ENCODE peak calls at places on chromosomes 2 and 18, in seven cellular contexts. O is neural progenitor cell, L is astrocyte of the spinal cord, B is adrenal gland, V is fibroblast of mammary gland, R is choroid plexus epithelial cell, K is A549. W is an unnamed sample.

GRCh38 chr18:5975111-5975622 is 79.8 kb upstream of the TMEM200C start:
- DNase-seq in R (peak), L (peak), O (no peak), B (no peak), V (peak), K (no peak), W (no peak)

GRCh38 chr2:72140621-72140960 is 7.1 kb downstream of the CYP26B1 start:
- DNase-seq in V (no peak), B (peak), L (no peak), R (no peak), K (no peak), O (no peak), W (no peak)

GRCh38 chr2:11446733-11447248 is 19.2 kb downstream of the E2F6 start:
- DNase-seq in R (peak), V (peak), L (peak), K (peak), B (peak), O (peak), W (peak)

GRCh38 chr2:65316072-65316471 is 88.4 kb downstream of the ACTR2 start:
- DNase-seq in B (peak), O (no peak), R (no peak), L (peak), K (no peak), V (peak), W (peak)

GRCh38 chr2:166375205-166375735 is 474 bp downstream of the SCN9A start:
- DNase-seq in R (peak), K (peak), V (peak), O (peak), L (peak), B (no peak), W (peak)

GRCh38 chr2:169790581-169790980 is 8.1 kb upstream of the SSB start:
- DNase-seq in V (no peak), B (no peak), O (no peak), L (no peak), R (no peak), K (no peak), W (no peak)

GRCh38 chr2:232927041-232927792 is 57.2 kb downstream of the SNORC start:
- DNase-seq in B (no peak), K (peak), L (no peak), R (no peak), O (peak), V (peak), W (no peak)

GRCh38 chr2:31384771-31385276 is 29.7 kb downstream of the XDH start:
- DNase-seq in B (no peak), O (no peak), R (peak), K (peak), L (peak), V (peak), W (peak)

GRCh38 chr2:145006957-145007672 is 487.2 kb upstream of the ZEB2 start:
- DNase-seq in V (peak), B (no peak), O (no peak), K (peak), L (peak), R (peak), W (peak)

GRCh38 chr2:205235434-205235833 is 446.9 kb upstream of the NRP2 start:
- DNase-seq in L (no peak), B (no peak), O (no peak), R (no peak), V (no peak), K (peak), W (peak)

GRCh38 chr2:212535963-212536362 is 2.6 kb downstream of the ERBB4 start:
- DNase-seq in O (peak), B (no peak), R (no peak), L (no peak), K (no peak), V (no peak), W (no peak)

GRCh38 chr2:173872714-173873113 is 92.5 kb downstream of the SP3 start:
- DNase-seq in O (no peak), K (no peak), V (no peak), R (no peak), L (no peak), B (no peak), W (peak)

GRCh38 chr2:173869830-173870229 is 95.3 kb downstream of the SP3 start:
- DNase-seq in B (no peak), L (no peak), R (no peak), O (no peak), K (no peak), V (peak), W (no peak)

GRCh38 chr2:173874899-173875247 is 90.3 kb downstream of the SP3 start:
- DNase-seq in V (no peak), B (no peak), R (no peak), K (no peak), L (no peak), O (no peak), W (no peak)

GRCh38 chr2:173876833-173877413 is 88.2 kb downstream of the SP3 start:
- DNase-seq in K (no peak), L (no peak), B (no peak), R (no peak), O (no peak), V (no peak), W (no peak)

DNA sequence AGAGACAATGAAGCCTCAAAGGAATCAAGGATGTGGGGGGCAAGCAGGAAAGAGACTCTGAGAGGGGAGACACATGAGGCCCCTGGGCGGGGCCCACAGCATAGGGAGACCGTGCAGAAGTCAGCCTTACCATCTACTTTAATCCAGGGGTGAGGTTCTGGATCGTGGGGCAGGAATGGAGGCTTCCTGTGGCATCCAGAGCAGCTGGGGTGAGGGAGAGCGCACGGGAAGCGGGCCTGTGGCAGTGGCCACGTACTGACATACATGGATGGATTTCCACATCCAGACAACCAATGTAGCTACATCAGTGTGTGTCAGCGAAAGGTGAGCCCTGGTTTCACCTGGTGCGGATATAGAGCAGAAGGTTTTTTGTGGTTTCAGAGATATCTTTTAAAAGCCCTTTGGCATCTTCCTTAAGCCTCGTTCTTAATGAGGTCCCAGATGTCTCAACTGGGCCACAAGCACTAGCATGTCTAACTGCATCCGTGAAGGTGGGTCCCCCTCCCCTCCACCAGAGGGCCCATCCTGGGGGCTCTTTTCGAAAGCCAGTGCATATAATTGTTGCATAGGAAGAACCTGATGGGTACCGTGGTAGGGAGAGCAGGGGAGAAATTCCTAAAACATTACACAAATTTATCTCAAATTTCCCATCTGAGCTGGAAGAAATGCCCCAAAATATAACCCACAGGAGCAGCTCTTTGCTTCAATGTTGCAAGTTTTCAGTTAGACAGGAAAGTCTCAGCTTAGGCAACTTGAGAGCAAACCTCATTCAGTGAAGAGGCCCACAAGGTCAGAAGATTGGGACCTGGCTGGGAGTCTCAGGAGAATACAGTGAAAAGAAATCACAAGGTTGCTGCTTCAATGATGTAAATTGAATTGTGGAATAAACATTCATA is 90.9 kb downstream of the SP3 start:
- DNase-seq in V (no peak), K (no peak), R (no peak), L (no peak), B (no peak), O (no peak), W (no peak)
- TF ChIP-seq CTCF in V (no peak), K (no peak), R (no peak), L (no peak), B (no peak), O (no peak), W (no peak)

GRCh38 chr2:100857915-100858314 is 38.0 kb downstream of the NPAS2 start:
- DNase-seq in V (peak), L (peak), O (no peak), R (peak), K (peak), B (no peak), W (peak)

GRCh38 chr2:100856732-100857131 is 36.8 kb downstream of the NPAS2 start:
- DNase-seq in R (no peak), L (no peak), V (no peak), B (no peak), K (no peak), O (no peak), W (peak)

GRCh38 chr2:100859902-100860301 is 40.0 kb downstream of the NPAS2 start:
- DNase-seq in K (no peak), R (no peak), O (no peak), B (no peak), L (no peak), V (no peak), W (no peak)

GRCh38 chr2:100855084-100855483 is 35.1 kb downstream of the NPAS2 start:
- DNase-seq in V (no peak), K (peak), R (no peak), L (no peak), B (no peak), O (no peak), W (no peak)

DNA sequence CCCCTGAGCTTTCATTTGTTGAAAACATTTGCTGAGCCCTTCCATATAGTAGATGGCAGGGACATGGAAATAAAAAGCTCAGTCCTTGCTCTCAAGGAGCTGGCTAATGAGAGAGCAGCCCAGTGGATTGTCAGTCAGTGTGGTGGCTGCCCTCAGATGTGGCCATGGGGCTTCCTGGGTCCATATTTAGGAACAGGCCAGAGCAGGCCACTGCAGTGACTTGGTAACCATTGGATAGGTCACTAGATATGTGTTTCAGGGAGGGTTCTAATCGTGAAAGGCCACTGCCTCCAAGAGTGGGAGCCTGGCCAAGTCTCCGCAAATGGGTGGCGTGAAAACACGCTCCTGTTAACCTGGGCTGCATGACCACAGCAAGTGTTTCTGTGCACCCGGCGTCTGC is 37.4 kb downstream of the NPAS2 start:
- DNase-seq in R (no peak), O (no peak), V (no peak), B (no peak), L (no peak), K (no peak), W (no peak)
- H3K4me3 ChIP-seq in R (no peak), O (no peak), V (no peak), B (no peak), L (no peak), K (no peak), W (no peak)

DNA sequence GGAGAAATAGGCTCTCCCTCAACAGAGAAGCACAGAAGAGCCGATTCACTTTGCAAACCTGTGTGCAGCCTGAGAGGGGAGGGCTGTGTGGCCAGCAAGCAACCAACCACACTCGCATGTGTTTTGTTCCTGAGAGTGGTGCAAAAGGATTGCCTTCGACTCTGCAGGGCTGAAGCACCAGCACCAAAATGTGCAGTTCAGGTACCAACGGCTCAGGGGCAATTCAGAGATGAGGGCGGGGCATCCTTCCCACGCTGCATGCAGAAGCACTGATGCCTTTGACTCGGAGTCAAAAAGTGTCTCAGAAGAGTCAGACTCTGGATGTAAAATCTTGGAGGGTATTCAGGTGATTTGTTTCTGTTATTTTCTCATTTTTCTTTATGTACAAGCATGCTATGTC is 55.5 kb downstream of the DCDC2C start:
- DNase-seq in V (no peak), O (no peak), B (peak), L (no peak), K (no peak), R (no peak), W (no peak)
- TF ChIP-seq CTCF in V (no peak), O (no peak), B (no peak), L (no peak), K (no peak), R (no peak), W (no peak)

GRCh38 chr2:112722816-112723555 is 2.2 kb downstream of the NT5DC4 start:
- DNase-seq in R (no peak), O (no peak), L (no peak), V (no peak), K (no peak), B (peak), W (no peak)

GRCh38 chr2:112725545-112726457 is 5.0 kb downstream of the NT5DC4 start:
- DNase-seq in B (peak), R (no peak), V (no peak), L (no peak), O (peak), K (no peak), W (peak)

GRCh38 chr2:112723556-112723940 is 2.7 kb downstream of the NT5DC4 start:
- DNase-seq in O (no peak), K (no peak), R (no peak), V (no peak), B (peak), L (no peak), W (no peak)

GRCh38 chr2:112724611-112725525 is 4.0 kb downstream of the NT5DC4 start:
- DNase-seq in O (peak), K (peak), L (no peak), V (no peak), B (peak), R (peak), W (peak)

DNA sequence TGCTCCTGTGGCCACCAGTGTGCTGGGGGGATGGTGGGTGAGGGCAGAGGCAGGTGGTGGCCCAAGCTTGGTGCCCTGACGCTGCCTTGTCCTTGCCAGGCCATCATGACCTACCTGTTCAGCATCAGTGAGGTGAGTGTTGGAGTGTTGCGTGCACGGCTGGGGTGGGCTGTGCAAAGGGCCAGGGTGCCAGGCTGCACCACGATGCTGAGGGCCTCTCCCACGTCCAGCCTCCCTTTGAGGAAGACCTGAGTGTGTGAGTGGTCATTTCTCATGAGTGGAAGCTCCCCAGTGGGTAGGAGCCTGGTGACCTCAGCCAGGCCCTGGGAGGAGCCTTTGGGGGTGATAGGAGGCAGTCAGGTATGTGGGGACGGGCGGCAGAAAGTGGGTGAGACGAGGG is 3.2 kb downstream of the NT5DC4 start:
- DNase-seq in B (peak), O (no peak), R (no peak), V (no peak), K (no peak), L (no peak), W (no peak)
- H3K4me3 ChIP-seq in B (no peak), O (no peak), R (no peak), V (no peak), K (no peak), L (no peak), W (no peak)

GRCh38 chr2:110851531-110851930 is 119.2 kb downstream of the ACOXL start:
- DNase-seq in R (no peak), O (no peak), L (no peak), B (no peak), V (no peak), K (no peak), W (no peak)

GRCh38 chr2:110852541-110853263 is 120.3 kb downstream of the ACOXL start:
- DNase-seq in V (no peak), L (no peak), K (no peak), O (no peak), B (no peak), R (no peak), W (no peak)

GRCh38 chr2:110852051-110852450 is 119.7 kb downstream of the ACOXL start:
- DNase-seq in V (no peak), B (no peak), L (no peak), O (no peak), R (no peak), K (no peak), W (no peak)

GRCh38 chr2:110853516-110853915 is 121.1 kb downstream of the ACOXL start:
- DNase-seq in V (peak), K (peak), O (peak), R (peak), B (peak), L (peak), W (peak)

DNA sequence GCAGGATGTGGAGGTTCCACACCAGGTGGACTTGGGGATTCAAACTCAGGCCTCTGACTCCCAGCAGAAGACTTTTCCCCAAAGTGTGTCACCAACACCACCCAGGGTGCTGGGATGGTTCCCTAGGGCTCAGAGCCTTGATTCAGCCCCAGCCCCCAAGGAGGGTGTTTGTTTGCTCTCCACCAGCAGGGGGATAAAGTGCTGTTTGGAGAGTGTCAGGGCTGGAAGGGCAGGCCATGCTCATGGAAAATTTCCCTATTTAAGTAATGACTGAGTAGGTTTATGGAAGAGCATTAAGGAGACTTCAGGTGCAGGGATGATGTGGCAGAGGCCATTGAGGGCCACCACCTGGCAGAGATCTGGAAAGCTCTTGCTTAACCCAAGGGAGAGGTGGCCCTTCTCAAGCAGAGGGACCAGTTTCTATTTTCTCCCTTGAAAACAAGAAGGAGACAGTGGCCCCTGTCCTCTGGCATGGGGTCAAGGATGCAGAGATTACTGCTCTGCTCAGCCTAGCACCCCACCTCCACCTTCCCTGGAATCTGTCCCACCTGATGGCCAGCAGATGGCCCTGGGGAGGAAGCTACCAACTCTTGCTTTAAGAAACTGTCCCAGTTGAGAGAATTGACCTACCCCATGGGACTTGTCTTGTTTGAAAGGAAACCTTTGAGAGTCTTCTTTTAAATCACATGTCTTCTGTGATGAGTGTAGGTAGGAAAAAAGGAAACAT is 122.1 kb downstream of the ACOXL start:
- DNase-seq in B (no peak), K (peak), V (peak), L (no peak), R (no peak), O (no peak), W (no peak)
- TF ChIP-seq CTCF in B (no peak), K (no peak), V (peak), L (peak), R (peak), O (peak), W (peak)

DNA sequence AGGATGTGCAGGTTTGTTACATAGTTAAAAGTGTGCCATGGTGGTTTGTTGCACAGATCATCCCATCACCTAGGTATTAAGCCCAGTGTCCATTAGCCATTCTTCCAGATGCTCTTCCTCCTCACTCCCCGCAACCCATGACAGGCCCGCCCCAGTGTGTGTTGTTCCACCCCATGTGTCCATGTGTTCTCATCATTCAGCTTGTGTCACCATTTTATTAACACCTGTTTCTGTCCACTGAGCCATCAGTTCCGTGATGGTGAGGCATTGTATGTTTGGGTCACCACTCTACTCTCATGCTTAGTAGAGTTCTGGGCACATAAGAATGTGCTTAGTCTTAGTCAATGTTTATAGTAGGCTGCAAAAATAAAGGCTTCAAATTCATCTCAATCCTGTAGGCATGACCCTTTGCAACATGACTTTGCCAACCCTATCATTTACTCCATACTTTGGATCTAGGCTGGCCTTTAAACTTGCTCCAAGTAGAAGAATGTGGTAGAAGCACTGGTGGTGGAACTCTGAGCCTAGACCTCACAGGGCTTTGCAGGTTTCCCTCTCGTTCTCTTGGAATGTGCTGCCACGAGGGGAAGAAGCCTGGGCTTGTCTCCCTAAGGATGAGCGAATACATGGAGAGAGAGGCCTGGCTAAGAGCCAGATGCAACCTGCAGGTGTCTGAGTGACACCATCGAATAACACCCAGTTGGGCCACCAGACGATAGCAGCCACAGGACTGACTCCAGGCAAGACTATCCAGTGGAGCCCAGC is 161.5 kb downstream of the NAPG start:
- DNase-seq in K (no peak), V (no peak), O (no peak), L (no peak), B (no peak), R (no peak), W (peak)
- H3K4me3 ChIP-seq in K (no peak), V (no peak), O (no peak), L (no peak), B (no peak), R (no peak), W (no peak)

W was measured in epithelial cell of esophagus.